ENCODE peak calls at places on chromosomes 12 and 14, in eight cellular contexts. L, W, B, D, V, M, S and H are unnamed samples.

GRCh38 chr14:90444077-90444696 is 47.4 kb downstream of the CALM1 start:
- DNase-seq in S (no peak), D (no peak), W (no peak), M (no peak), V (no peak), B (no peak), L (no peak), H (no peak)

GRCh38 chr12:8081228-8081920 is 700 bp upstream of the NECAP1 start:
- DNase-seq in L (no peak), V (no peak), M (no peak), S (peak), D (no peak), B (no peak), W (no peak), H (no peak)

GRCh38 chr14:77023001-77023996 is 5.2 kb downstream of the IRF2BPL start:
- DNase-seq in M (peak), B (no peak), W (no peak), D (no peak), L (peak), S (peak), V (no peak), H (no peak)

GRCh38 chr12:131896811-131897270 is 2.4 kb downstream of the ULK1 start:
- DNase-seq in V (no peak), S (no peak), M (no peak), D (no peak), W (no peak), L (no peak), B (peak), H (no peak)

GRCh38 chr12:38053655-38054464 is 262.7 kb upstream of the ALG10B start:
- DNase-seq in M (no peak), S (no peak), V (no peak), W (no peak), L (no peak), B (no peak), D (no peak), H (peak)

GRCh38 chr12:107736914-107737313 is 24.0 kb downstream of the PRDM4 start:
- DNase-seq in M (no peak), W (no peak), D (no peak), L (no peak), V (no peak), S (no peak), B (peak), H (no peak)

GRCh38 chr14:74478996-74479635 is 14.0 kb downstream of the NPC2 start:
- DNase-seq in M (no peak), S (peak), L (no peak), D (no peak), B (no peak), W (no peak), V (no peak), H (peak)

GRCh38 chr12:62005615-62006014 is 254.6 kb upstream of the USP15 start:
- DNase-seq in M (no peak), W (no peak), V (no peak), S (no peak), L (no peak), B (no peak), D (no peak), H (no peak)

GRCh38 chr14:104016873-104017650 is 68.4 kb upstream of the ASPG start:
- DNase-seq in S (peak), B (no peak), D (no peak), L (no peak), W (no peak), M (no peak), V (no peak), H (no peak)

GRCh38 chr14:73589128-73589527 is 2.5 kb upstream of the ACOT4 start:
- DNase-seq in V (no peak), D (no peak), W (no peak), B (no peak), M (no peak), S (no peak), L (no peak), H (no peak)

GRCh38 chr12:65725376-65725775 is 98.9 kb upstream of the HMGA2 start:
- DNase-seq in B (no peak), L (no peak), M (no peak), W (no peak), D (no peak), V (no peak), S (peak), H (no peak)

GRCh38 chr14:72804653-72805180 is 89.2 kb downstream of the DPF3 start:
- DNase-seq in L (no peak), M (no peak), S (no peak), D (no peak), W (no peak), B (no peak), V (no peak), H (no peak)

GRCh38 chr12:107845226-107845979 is 70.9 kb downstream of the ASCL4 start:
- DNase-seq in M (no peak), D (no peak), L (no peak), V (no peak), B (no peak), S (no peak), W (no peak), H (no peak)

GRCh38 chr12:13071305-13072280 is 27.4 kb downstream of the FAM234B start:
- DNase-seq in L (no peak), S (no peak), M (no peak), W (no peak), V (no peak), D (no peak), B (no peak), H (no peak)

GRCh38 chr14:34498684-34499412 is 36.8 kb upstream of the SPTSSA start:
- DNase-seq in W (no peak), B (no peak), V (no peak), D (no peak), L (no peak), S (peak), M (peak), H (peak)

GRCh38 chr12:92197815-92198214 is 52.2 kb upstream of the BTG1 start:
- DNase-seq in V (no peak), D (no peak), W (no peak), B (no peak), M (no peak), S (no peak), L (no peak), H (no peak)

GRCh38 chr12:13203028-13203922 is 6.7 kb downstream of the EMP1 start:
- DNase-seq in D (no peak), W (no peak), L (peak), S (no peak), V (no peak), B (no peak), M (peak), H (no peak)

GRCh38 chr14:59268011-59268410 is 79.5 kb downstream of the DAAM1 start:
- DNase-seq in V (no peak), L (no peak), D (no peak), M (no peak), B (no peak), S (peak), W (no peak), H (peak)

GRCh38 chr14:78970677-78971076 is 800.5 kb downstream of the NRXN3 start:
- DNase-seq in S (no peak), V (no peak), M (no peak), W (no peak), L (no peak), B (no peak), D (no peak), H (peak)

GRCh38 chr12:123062682-123063426 is 82.4 kb downstream of the ARL6IP4 start:
- DNase-seq in D (no peak), B (peak), M (no peak), V (no peak), S (peak), L (no peak), W (no peak), H (peak)

GRCh38 chr12:104667139-104667538 is 210.4 kb downstream of the CHST11 start:
- DNase-seq in M (no peak), B (no peak), L (peak), W (no peak), V (no peak), S (no peak), D (no peak), H (no peak)

GRCh38 chr12:25200703-25201102 is 5.7 kb downstream of the ETFRF1 start:
- DNase-seq in V (no peak), L (no peak), D (no peak), S (peak), M (no peak), W (no peak), B (no peak), H (peak)